ENCODE peak calls at places on chromosomes 13 and 19, in four cellular contexts. V, F, W and Z are unnamed samples. For H3K4me1, the result is how much of the 10 kb centered on the place peaks cover.

GRCh38 chr19:40530091-40530901 is 46.4 kb upstream of the SHKBP1 start:
- DNase-seq in V (no peak), F (no peak), W (peak), Z (no peak)

GRCh38 chr19:1066251-1066747 is 668 bp upstream of the ARHGAP45 start:
- DNase-seq in V (no peak), F (no peak), W (no peak), Z (no peak)

GRCh38 chr19:34555447-34555846 is 73.9 kb downstream of the WTIP start:
- DNase-seq in V (no peak), F (no peak), W (peak), Z (no peak)

GRCh38 chr13:112928958-112929777 is 39.8 kb upstream of the MCF2L start:
- DNase-seq in V (no peak), F (no peak), W (peak), Z (no peak)

GRCh38 chr19:11160119-11160768 is 4.7 kb upstream of the SPC24 start:
- DNase-seq in V (no peak), F (no peak), W (no peak), Z (no peak)

GRCh38 chr13:112161441-112162301 is 94.7 kb downstream of the SOX1 start:
- DNase-seq in V (no peak), F (no peak), W (no peak), Z (no peak)

GRCh38 chr13:114285166-114285808 is 3.9 kb downstream of the UPF3A start:
- DNase-seq in V (no peak), F (no peak), W (no peak), Z (no peak)

GRCh38 chr19:48571378-48572162 is 19.6 kb downstream of the SULT2B1 start:
- DNase-seq in V (no peak), F (no peak), W (no peak), Z (peak)

GRCh38 chr19:34350161-34350561 is 14.8 kb upstream of the GPI start:
- DNase-seq in V (no peak), F (no peak), W (no peak), Z (no peak)

GRCh38 chr13:44399045-44399444 is 25.4 kb downstream of the SERP2 start:
- DNase-seq in V (no peak), F (no peak), W (no peak), Z (no peak)

GRCh38 chr19:14528419-14529253 is 758 bp upstream of the TECR start:
- DNase-seq in V (peak), F (no peak), W (peak), Z (no peak)

GRCh38 chr19:4014541-4015491 is 7.3 kb downstream of the PIAS4 start:
- DNase-seq in V (peak), F (no peak), W (peak), Z (no peak)

GRCh38 chr19:12757544-12758274 is 6.1 kb downstream of the BEST2 start:
- DNase-seq in V (peak), F (no peak), W (peak), Z (peak)

GRCh38 chr19:16113727-16114126 is 2.0 kb downstream of the RAB8A start:
- DNase-seq in V (no peak), F (no peak), W (no peak), Z (no peak)

GRCh38 chr19:16116067-16116466 is 4.4 kb downstream of the RAB8A start:
- DNase-seq in V (no peak), F (no peak), W (no peak), Z (no peak)

GRCh38 chr19:16112778-16113177 is 1.1 kb downstream of the RAB8A start:
- DNase-seq in V (no peak), F (no peak), W (no peak), Z (no peak)

GRCh38 chr19:16117594-16118033 is 5.9 kb downstream of the RAB8A start:
- DNase-seq in V (no peak), F (no peak), W (no peak), Z (no peak)

GRCh38 chr19:16115309-16116039 is 3.8 kb downstream of the RAB8A start:
- DNase-seq in V (no peak), F (no peak), W (no peak), Z (no peak)
- H3K4me1 ChIP-seq in V (under half), F (under half), W (under half), Z (under half)

GRCh38 chr13:46639033-46639981 is 86.3 kb downstream of the LRCH1 start:
- DNase-seq in V (no peak), F (no peak), W (no peak), Z (no peak)
- H3K4me1 ChIP-seq in V (under half), F (half or more), W (under half), Z (under half)

DNA sequence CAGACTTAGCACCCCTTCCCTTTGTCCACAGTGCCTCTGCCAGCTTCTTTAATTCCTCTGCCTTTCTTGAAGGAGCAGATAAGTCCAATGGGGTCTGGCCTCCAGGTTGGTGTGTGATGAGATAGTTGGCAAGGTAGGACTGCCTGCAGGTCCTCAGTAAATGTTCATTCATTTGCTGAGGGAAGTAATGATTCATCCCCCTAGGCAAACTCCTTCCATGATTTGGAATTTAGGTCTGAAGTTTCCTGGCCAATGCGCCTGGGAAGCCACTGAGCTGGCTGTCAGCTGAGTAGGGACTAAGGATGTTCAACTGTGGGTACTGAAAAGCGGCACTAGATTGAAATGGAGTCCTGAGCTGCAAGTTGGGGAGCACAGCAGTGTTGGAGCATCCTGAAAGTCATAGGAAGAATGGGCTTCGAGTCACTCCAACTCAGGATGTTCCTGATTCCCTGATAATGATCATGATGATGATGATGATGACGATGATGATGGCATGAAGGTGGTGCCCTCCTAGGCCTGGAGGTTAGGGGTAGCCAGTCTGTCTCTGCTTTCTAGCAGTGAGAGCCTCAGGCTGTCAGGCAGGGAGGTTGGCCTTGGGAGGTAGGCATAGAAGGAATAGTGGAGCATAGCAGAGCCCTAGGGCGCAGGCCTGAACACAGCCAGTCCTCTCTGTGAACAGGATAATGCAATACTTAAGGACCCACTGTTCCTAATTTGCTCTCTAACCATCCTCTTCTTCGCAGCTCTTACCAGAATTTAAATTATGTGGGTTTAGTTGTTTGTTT is 44.7 kb downstream of the COL4A2 start:
- DNase-seq in V (no peak), F (no peak), W (no peak), Z (no peak)
- H3K4me1 ChIP-seq in V (under half), F (half or more), W (under half), Z (under half)

GRCh38 chr19:2305974-2306806 is 1.8 kb downstream of the LINGO3 start:
- DNase-seq in V (no peak), F (no peak), W (no peak), Z (no peak)
- H3K4me1 ChIP-seq in V (under half), F (under half), W (under half), Z (under half)

DNA sequence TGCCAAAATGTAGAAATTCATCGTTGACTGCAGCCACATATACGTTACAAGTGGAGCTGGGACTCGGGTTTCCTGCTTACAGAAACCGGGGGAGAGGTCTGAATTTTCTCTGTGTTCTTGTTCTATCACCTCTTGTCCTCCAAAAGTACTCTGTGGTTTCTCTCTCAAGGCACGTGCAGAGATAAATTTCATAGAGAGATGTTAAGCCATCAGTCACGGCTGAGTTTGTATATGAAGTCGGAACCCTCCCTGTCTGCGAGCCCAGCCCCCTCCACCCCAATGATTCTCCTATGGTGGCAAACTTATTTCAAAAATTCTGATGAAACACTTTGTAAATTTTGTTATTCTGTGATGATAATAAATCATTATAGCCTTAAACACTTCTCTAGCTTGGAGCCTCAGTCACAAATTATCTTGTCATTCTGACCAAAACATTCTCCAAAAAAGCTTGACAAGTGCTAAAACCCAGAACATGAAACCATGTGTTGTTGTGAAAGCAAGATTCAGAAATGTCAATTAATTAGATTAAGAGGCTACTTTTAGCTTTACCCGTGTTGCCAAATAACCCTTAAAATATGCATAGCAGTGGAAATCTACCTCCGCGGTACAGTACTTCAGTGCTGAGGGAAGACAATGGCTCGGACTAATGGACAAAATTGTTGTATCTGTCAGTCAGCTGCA is 87.4 kb downstream of the TSHZ3 start:
- DNase-seq in V (no peak), F (no peak), W (no peak), Z (no peak)
- H3K4me1 ChIP-seq in V (under half), F (under half), W (under half), Z (under half)

GRCh38 chr13:99237981-99238662 is 20.1 kb downstream of the GPR18 start:
- DNase-seq in V (no peak), F (no peak), W (no peak), Z (no peak)
- H3K4me1 ChIP-seq in V (under half), F (under half), W (under half), Z (under half)